ENCODE peak calls at places on chromosome 16, in seven cellular contexts. L, Q, K, X, F, A and N are unnamed samples.
A peak's percentile ranks its signal among the peaks of the same experiment; 100 is the strongest.

GRCh38 chr16:85829751-85830445 is 30.4 kb downstream of the COX4I1 start:
- DNase-seq in Q (peak; percentile 43), L (no peak), A (no peak), X (no peak), F (no peak), K (no peak), N (no peak)

GRCh38 chr16:75341934-75342811 is 90.7 kb upstream of the BCAR1 start:
- DNase-seq in L (no peak), A (no peak), K (peak; percentile 66), Q (peak; percentile 13), F (no peak), X (peak; percentile 71), N (no peak)

GRCh38 chr16:50694206-50694605 is 800 bp downstream of the NOD2 start:
- DNase-seq in Q (no peak), A (no peak), K (no peak), F (no peak), L (no peak), X (no peak), N (peak; percentile 45)

GRCh38 chr16:65297453-65297852 is 175.6 kb upstream of the CDH11 start:
- DNase-seq in X (no peak), L (no peak), Q (no peak), K (peak; percentile 27), F (no peak), A (no peak), N (no peak)

GRCh38 chr16:66871840-66872239 is 8.5 kb upstream of the PDP2 start:
- DNase-seq in A (no peak), X (no peak), L (no peak), Q (peak; percentile 79), F (no peak), K (no peak), N (no peak)

GRCh38 chr16:50025544-50025931 is 513 bp downstream of the CNEP1R1 start:
- DNase-seq in A (peak; percentile 55), L (no peak), X (peak; percentile 12), F (peak; percentile 7), K (peak; percentile 13), Q (peak; percentile 20), N (peak; percentile 39)

GRCh38 chr16:66470556-66470955 is 43.5 kb downstream of the BEAN1 start:
- DNase-seq in Q (no peak), K (no peak), A (no peak), L (no peak), X (no peak), F (no peak), N (no peak)

GRCh38 chr16:11896776-11897175 is 19.0 kb downstream of the GSPT1 start:
- DNase-seq in K (peak; percentile 54), A (no peak), F (no peak), X (peak; percentile 75), L (no peak), Q (no peak), N (no peak)

GRCh38 chr16:81480856-81481821 is 36.5 kb downstream of the CMIP start:
- DNase-seq in A (no peak), K (peak; percentile 48), F (no peak), X (peak; percentile 50), Q (peak; percentile 72), L (peak; percentile 74), N (peak; percentile 88)

GRCh38 chr16:86517652-86518258 is 7.4 kb downstream of the FOXF1 start:
- DNase-seq in A (peak; percentile 79), L (peak; percentile 45), K (peak; percentile 77), X (peak; percentile 62), Q (peak; percentile 64), F (peak; percentile 47), N (no peak)

GRCh38 chr16:55489956-55490265 is 10.9 kb downstream of the MMP2 start:
- DNase-seq in X (no peak), L (no peak), A (no peak), K (no peak), F (no peak), Q (no peak), N (no peak)

GRCh38 chr16:67104061-67104460 is 5.7 kb upstream of the PHAF1 start:
- DNase-seq in F (peak; percentile 74), A (peak; percentile 17), X (peak; percentile 29), K (peak; percentile 49), L (no peak), Q (no peak), N (no peak)

GRCh38 chr16:65832269-65832668 is 534.2 kb upstream of the CDH5 start:
- DNase-seq in K (no peak), Q (no peak), F (no peak), A (peak; percentile 51), L (no peak), X (no peak), N (no peak)

GRCh38 chr16:49021136-49021535 is 260.5 kb downstream of the CBLN1 start:
- DNase-seq in F (peak; percentile 71), L (no peak), X (peak; percentile 81), Q (no peak), K (peak; percentile 6), A (no peak), N (no peak)

GRCh38 chr16:85593503-85594195 is 19.5 kb upstream of the GSE1 start:
- DNase-seq in K (no peak), Q (no peak), F (no peak), A (no peak), L (no peak), X (no peak), N (no peak)

GRCh38 chr16:30418350-30419181 is 11.2 kb downstream of the ZNF771 start:
- DNase-seq in F (no peak), A (no peak), Q (peak; percentile 50), K (no peak), L (no peak), X (no peak), N (no peak)

GRCh38 chr16:30416047-30416603 is 8.7 kb downstream of the ZNF771 start:
- DNase-seq in K (no peak), X (no peak), Q (no peak), L (no peak), F (no peak), A (no peak), N (no peak)

GRCh38 chr16:30417447-30418349 is 10.3 kb downstream of the ZNF771 start:
- DNase-seq in L (peak; percentile 86), A (peak; percentile 94), K (peak; percentile 95), Q (peak; percentile 90), F (peak; percentile 89), X (peak; percentile 89), N (peak; percentile 98)

GRCh38 chr16:30414159-30414558 is 6.8 kb downstream of the ZNF771 start:
- DNase-seq in F (no peak), K (no peak), L (no peak), Q (no peak), X (no peak), A (no peak), N (no peak)

GRCh38 chr16:30416624-30417298 is 9.4 kb downstream of the ZNF771 start:
- DNase-seq in F (no peak), Q (no peak), X (no peak), A (no peak), K (no peak), L (no peak), N (no peak)
- H3K4me3 ChIP-seq in F (peak overlapping the region; percentile 42), Q (peak overlapping the region; percentile 67), X (peak overlapping the region; percentile 60), A (peak overlapping the region; percentile 38), K (peak overlapping the region; percentile 59), L (no peak overlapping the region), N (peak overlapping the region; percentile 72)

GRCh38 chr16:5447734-5448133 is 350.1 kb upstream of the EEF2KMT start:
- DNase-seq in F (no peak), Q (no peak), L (no peak), K (no peak), X (no peak), A (no peak), N (no peak)

GRCh38 chr16:5450435-5451104 is 353.0 kb upstream of the EEF2KMT start:
- DNase-seq in K (no peak), F (no peak), X (no peak), A (no peak), L (no peak), Q (no peak), N (no peak)

GRCh38 chr16:5446623-5447240 is 349.1 kb upstream of the EEF2KMT start:
- DNase-seq in X (no peak), F (no peak), K (no peak), L (no peak), A (no peak), Q (no peak), N (no peak)

GRCh38 chr16:5449901-5450300 is 352.3 kb upstream of the EEF2KMT start:
- DNase-seq in A (no peak), K (no peak), X (no peak), Q (no peak), L (no peak), F (no peak), N (no peak)

DNA sequence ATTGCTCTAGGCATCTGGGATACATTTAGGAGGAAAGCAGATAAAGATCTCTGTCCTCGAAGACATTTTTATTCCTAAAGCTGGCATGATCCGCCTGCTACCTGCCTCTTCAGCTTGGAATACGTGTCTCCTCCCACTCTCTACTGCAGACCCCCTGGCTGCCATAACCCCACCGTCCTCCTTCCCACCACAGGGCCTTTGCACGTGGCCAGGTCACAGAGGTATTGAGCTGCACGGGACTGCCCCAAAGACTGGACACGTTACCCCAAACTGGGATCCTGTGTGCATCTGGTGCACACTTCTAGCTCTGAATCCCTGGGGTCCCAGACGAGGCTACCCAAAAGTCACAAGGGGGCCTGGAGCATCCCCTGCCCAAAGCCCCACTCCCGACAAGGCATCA is 351.2 kb upstream of the EEF2KMT start:
- DNase-seq in X (no peak), A (no peak), K (no peak), F (no peak), L (no peak), Q (no peak), N (no peak)
- TF ChIP-seq CTCF in X (no peak), A (no peak), K (no peak), F (no peak), L (no peak), Q (no peak), N (no peak)

GRCh38 chr16:1311738-1312458 is 2.5 kb downstream of the UBE2I start:
- DNase-seq in L (no peak), F (no peak), K (peak; percentile 28), Q (no peak), X (peak; percentile 23), A (no peak), N (no peak)
- H3K4me3 ChIP-seq in L (peak overlapping the region; percentile 7), F (peak overlapping the region; percentile 79), K (peak overlapping the region; percentile 74), Q (peak overlapping the region; percentile 91), X (peak overlapping the region; percentile 81), A (peak overlapping the region; percentile 92), N (peak overlapping the region; percentile 96)

GRCh38 chr16:88414521-88415380 is 32.0 kb downstream of the ZNF469 start:
- DNase-seq in L (no peak), F (no peak), X (no peak), Q (no peak), K (no peak), A (no peak), N (no peak)

GRCh38 chr16:88417684-88418476 is 35.1 kb downstream of the ZNF469 start:
- DNase-seq in Q (no peak), A (no peak), X (no peak), L (no peak), F (no peak), K (no peak), N (no peak)

GRCh38 chr16:88416686-88417085 is 33.9 kb downstream of the ZNF469 start:
- DNase-seq in X (no peak), A (no peak), F (no peak), K (no peak), L (no peak), Q (no peak), N (no peak)

GRCh38 chr16:88413631-88414030 is 30.9 kb downstream of the ZNF469 start:
- DNase-seq in Q (no peak), K (no peak), A (no peak), L (no peak), F (no peak), X (no peak), N (no peak)

GRCh38 chr16:88415381-88416323 is 32.9 kb downstream of the ZNF469 start:
- DNase-seq in A (no peak), L (no peak), Q (no peak), F (no peak), K (no peak), X (no peak), N (no peak)
- TF ChIP-seq CTCF in A (no peak), L (no peak), Q (no peak), F (no peak), K (no peak), X (no peak), N (no peak)

GRCh38 chr16:28064150-28064549 is 636 bp upstream of the GSG1L start:
- DNase-seq in K (no peak), X (no peak), L (no peak), A (no peak), F (no peak), Q (no peak), N (no peak)
- H3K4me3 ChIP-seq in K (no peak overlapping the region), X (no peak overlapping the region), L (no peak overlapping the region), A (no peak overlapping the region), F (no peak overlapping the region), Q (no peak overlapping the region), N (no peak overlapping the region)